ENCODE peak calls at places on chromosomes 13 and 19, in five cellular contexts. I is NCI-H1105 treated with DMSO at 0.1 percent for 48 hours, X is Kasumi-1, S is HS-27A, W is endodermal cell. D is an unnamed sample.

GRCh38 chr13:75554981-75555380 is 5.4 kb downstream of the UCHL3 start:
- DNase-seq in I (no peak), W (no peak), X (no peak), S (no peak), D (no peak)

GRCh38 chr13:112752711-112753541 is 63.1 kb downstream of the ATP11A start:
- DNase-seq in I (no peak), X (no peak), S (no peak), W (no peak), D (no peak)

GRCh38 chr13:101757446-101758039 is 305.1 kb downstream of the ITGBL1 start:
- DNase-seq in S (no peak), I (peak), X (peak), W (no peak), D (peak)

GRCh38 chr13:33150662-33151061 is 134.4 kb downstream of the KL start:
- DNase-seq in I (no peak), X (no peak), S (no peak), W (no peak), D (no peak)

GRCh38 chr19:10654610-10655456 is 687 bp downstream of the ILF3 start:
- DNase-seq in S (no peak), X (peak), I (peak), W (peak), D (peak)

GRCh38 chr19:17415107-17415506 is 4.7 kb upstream of the MVB12A start:
- DNase-seq in W (peak), I (no peak), X (no peak), S (no peak), D (no peak)

GRCh38 chr19:46900341-46900740 is 39.5 kb downstream of the ARHGAP35 start:
- DNase-seq in X (no peak), I (no peak), S (no peak), W (peak), D (no peak)

GRCh38 chr19:5170329-5170745 is 170.3 kb downstream of the PTPRS start:
- DNase-seq in S (no peak), W (peak), I (no peak), X (no peak), D (no peak)

GRCh38 chr19:1399745-1400144 is 1.6 kb downstream of the GAMT start:
- DNase-seq in X (no peak), W (no peak), I (no peak), S (no peak), D (no peak)

GRCh38 chr13:76307157-76307556 is 579.0 kb downstream of the KCTD12 start:
- DNase-seq in S (no peak), W (no peak), I (no peak), X (no peak), D (no peak)

GRCh38 chr13:51148952-51149573 is 38.0 kb upstream of the C13orf42 start:
- DNase-seq in W (peak), I (peak), X (peak), S (no peak), D (peak)

GRCh38 chr13:95480131-95480545 is 72.4 kb upstream of the CLDN10 start:
- DNase-seq in W (no peak), X (peak), S (no peak), I (no peak), D (no peak)

GRCh38 chr19:35773020-35773809 is 2.1 kb upstream of the ARHGAP33 start:
- DNase-seq in I (no peak), S (no peak), X (no peak), W (no peak), D (no peak)

GRCh38 chr13:49308104-49308875 is 60.6 kb downstream of the CDADC1 start:
- DNase-seq in X (no peak), W (no peak), S (no peak), I (no peak), D (no peak)

GRCh38 chr13:111216166-111216960 is 101.3 kb downstream of the ARHGEF7 start:
- DNase-seq in S (no peak), X (peak), W (peak), I (peak), D (no peak)

GRCh38 chr13:41648314-41648935 is 191.1 kb downstream of the RGCC start:
- DNase-seq in W (no peak), S (no peak), I (no peak), X (no peak), D (no peak)

GRCh38 chr13:85970727-85971126 is 171.5 kb upstream of the SLITRK6 start:
- DNase-seq in S (no peak), W (no peak), I (no peak), X (peak), D (no peak)

GRCh38 chr13:93561553-93561952 is 334.9 kb downstream of the GPC6 start:
- DNase-seq in X (no peak), W (peak), I (peak), S (no peak), D (peak)

GRCh38 chr19:43804443-43804842 is 2.2 kb upstream of the LYPD5 start:
- DNase-seq in I (no peak), S (no peak), X (no peak), W (no peak), D (no peak)

GRCh38 chr13:106683179-106683578 is 115.2 kb upstream of the ARGLU1 start:
- DNase-seq in I (no peak), X (no peak), S (no peak), W (no peak), D (no peak)

GRCh38 chr19:53091413-53091812 is 11.8 kb downstream of the ZNF160 start:
- DNase-seq in I (no peak), S (no peak), W (peak), X (no peak), D (no peak)

GRCh38 chr19:18769989-18770528 is 21.0 kb downstream of the COMP start:
- DNase-seq in S (no peak), I (no peak), W (no peak), X (no peak), D (no peak)

GRCh38 chr13:37375724-37376123 is 222.8 kb downstream of the POSTN start:
- DNase-seq in W (no peak), I (no peak), S (no peak), X (no peak), D (no peak)

GRCh38 chr13:49407936-49408335 is 35.9 kb downstream of the CAB39L start:
- DNase-seq in I (no peak), X (no peak), S (no peak), W (no peak), D (no peak)

GRCh38 chr19:1624458-1624857 is 19.2 kb upstream of the UQCR11 start:
- DNase-seq in S (no peak), W (peak), I (peak), X (peak), D (no peak)

GRCh38 chr13:48626726-48627451 is 26.8 kb upstream of the CYSLTR2 start:
- DNase-seq in S (no peak), X (no peak), W (no peak), I (no peak), D (no peak)

GRCh38 chr13:98547455-98547854 is 29.5 kb downstream of the STK24 start:
- DNase-seq in W (no peak), S (no peak), X (no peak), I (no peak), D (no peak)

GRCh38 chr19:14632286-14632685 is 42.4 kb downstream of the ADGRE3 start:
- DNase-seq in X (peak), W (peak), I (no peak), S (peak), D (no peak)

GRCh38 chr19:35468637-35469036 is 20.6 kb downstream of the FFAR2 start:
- DNase-seq in X (peak), S (no peak), I (peak), W (peak), D (no peak)

GRCh38 chr19:55479045-55479444 is 2.6 kb downstream of the ZNF628 start:
- DNase-seq in W (no peak), I (no peak), X (no peak), S (no peak), D (no peak)